ENCODE peak calls at places on chromosome 1, in ten cellular contexts. H, B, N, X, F, Y, J, P, I and O are unnamed samples. For H3K27me3, the result is how much of the 10 kb centered on the place peaks cover.

GRCh38 chr1:226875641-226876295 is 5.4 kb downstream of the PSEN2 start:
- DNase-seq in H (peak), B (no peak), N (no peak), X (peak), F (peak), Y (no peak), J (no peak), P (peak), I (peak), O (peak)

GRCh38 chr1:92749024-92749634 is 35.8 kb downstream of the EVI5 start:
- DNase-seq in H (peak), B (no peak), N (peak), X (peak), F (peak), Y (no peak), J (peak), P (no peak), I (peak), O (peak)

GRCh38 chr1:29382851-29383588 is 146.7 kb downstream of the PTPRU start:
- DNase-seq in H (no peak), B (no peak), N (no peak), X (no peak), F (no peak), Y (no peak), J (no peak), P (no peak), I (no peak), O (no peak)

GRCh38 chr1:6500446-6501406 is 9.3 kb upstream of the PLEKHG5 start:
- DNase-seq in H (no peak), B (peak), N (no peak), X (no peak), F (no peak), Y (no peak), J (no peak), P (no peak), I (no peak), O (no peak)

GRCh38 chr1:33927721-33928120 is 63.8 kb downstream of the HMGB4 start:
- DNase-seq in H (no peak), B (no peak), N (no peak), X (no peak), F (no peak), Y (no peak), J (no peak), P (no peak), I (no peak), O (peak)

GRCh38 chr1:92365378-92366044 is 66.7 kb downstream of the RPAP2 start:
- DNase-seq in H (no peak), B (no peak), N (no peak), X (no peak), F (no peak), Y (no peak), J (no peak), P (no peak), I (no peak), O (no peak)

GRCh38 chr1:116064616-116065015 is 46.6 kb upstream of the MAB21L3 start:
- DNase-seq in H (peak), B (no peak), N (no peak), X (no peak), F (no peak), Y (no peak), J (no peak), P (no peak), I (peak), O (peak)

GRCh38 chr1:112818990-112819689 is 104.0 kb upstream of the PPM1J start:
- DNase-seq in H (peak), B (no peak), N (no peak), X (no peak), F (no peak), Y (no peak), J (no peak), P (no peak), I (peak), O (peak)

GRCh38 chr1:77560741-77561140 is 121.7 kb downstream of the ZZZ3 start:
- DNase-seq in H (no peak), B (no peak), N (no peak), X (no peak), F (no peak), Y (no peak), J (no peak), P (no peak), I (no peak), O (no peak)

GRCh38 chr1:27306071-27306470 is 15.9 kb upstream of the TMEM222 start:
- DNase-seq in H (no peak), B (no peak), N (no peak), X (no peak), F (no peak), Y (no peak), J (no peak), P (no peak), I (no peak), O (no peak)

GRCh38 chr1:3363023-3363422 is 91.4 kb upstream of the ARHGEF16 start:
- DNase-seq in H (no peak), B (no peak), N (no peak), X (no peak), F (no peak), Y (no peak), J (no peak), P (no peak), I (no peak), O (no peak)

GRCh38 chr1:109379907-109380306 is 17.8 kb downstream of the SORT1 start:
- DNase-seq in H (no peak), B (no peak), N (no peak), X (no peak), F (no peak), Y (no peak), J (no peak), P (no peak), I (no peak), O (no peak)

GRCh38 chr1:117093870-117094621 is 27.5 kb downstream of the TRIM45 start:
- DNase-seq in H (peak), B (no peak), N (peak), X (no peak), F (no peak), Y (no peak), J (peak), P (no peak), I (peak), O (peak)

GRCh38 chr1:220893701-220894024 is 14.4 kb downstream of the HLX start:
- DNase-seq in H (no peak), B (no peak), N (no peak), X (no peak), F (no peak), Y (no peak), J (no peak), P (no peak), I (no peak), O (no peak)

GRCh38 chr1:220892997-220893700 is 13.9 kb downstream of the HLX start:
- DNase-seq in H (no peak), B (no peak), N (no peak), X (no peak), F (no peak), Y (no peak), J (no peak), P (no peak), I (no peak), O (no peak)

GRCh38 chr1:220890582-220890981 is 11.3 kb downstream of the HLX start:
- DNase-seq in H (no peak), B (no peak), N (no peak), X (no peak), F (no peak), Y (no peak), J (no peak), P (peak), I (no peak), O (no peak)

GRCh38 chr1:220891221-220892085 is 12.2 kb downstream of the HLX start:
- DNase-seq in H (no peak), B (no peak), N (no peak), X (no peak), F (no peak), Y (no peak), J (no peak), P (peak), I (no peak), O (no peak)

DNA sequence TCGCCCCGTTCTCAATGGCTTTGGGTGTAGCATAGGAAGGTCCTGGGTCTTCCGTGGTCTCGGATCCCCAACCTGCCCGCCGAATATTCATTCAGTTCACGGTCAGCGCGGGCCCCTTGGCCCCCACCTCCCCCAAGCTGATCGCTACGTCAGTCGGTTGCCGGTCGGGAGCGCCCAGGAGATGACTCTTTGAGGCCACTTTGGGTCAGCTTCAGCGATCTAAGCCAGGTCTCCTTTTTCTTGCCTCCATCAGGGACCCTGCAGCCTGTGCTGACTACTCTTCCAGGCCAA is 12.8 kb downstream of the HLX start:
- DNase-seq in H (no peak), B (no peak), N (no peak), X (no peak), F (no peak), Y (no peak), J (no peak), P (no peak), I (no peak), O (no peak)
- H3K27me3 ChIP-seq in H (under half), B (under half), N (half or more), X (under half), F (half or more), Y (half or more), J (under half), P (under half), I (half or more), O (under half)

DNA sequence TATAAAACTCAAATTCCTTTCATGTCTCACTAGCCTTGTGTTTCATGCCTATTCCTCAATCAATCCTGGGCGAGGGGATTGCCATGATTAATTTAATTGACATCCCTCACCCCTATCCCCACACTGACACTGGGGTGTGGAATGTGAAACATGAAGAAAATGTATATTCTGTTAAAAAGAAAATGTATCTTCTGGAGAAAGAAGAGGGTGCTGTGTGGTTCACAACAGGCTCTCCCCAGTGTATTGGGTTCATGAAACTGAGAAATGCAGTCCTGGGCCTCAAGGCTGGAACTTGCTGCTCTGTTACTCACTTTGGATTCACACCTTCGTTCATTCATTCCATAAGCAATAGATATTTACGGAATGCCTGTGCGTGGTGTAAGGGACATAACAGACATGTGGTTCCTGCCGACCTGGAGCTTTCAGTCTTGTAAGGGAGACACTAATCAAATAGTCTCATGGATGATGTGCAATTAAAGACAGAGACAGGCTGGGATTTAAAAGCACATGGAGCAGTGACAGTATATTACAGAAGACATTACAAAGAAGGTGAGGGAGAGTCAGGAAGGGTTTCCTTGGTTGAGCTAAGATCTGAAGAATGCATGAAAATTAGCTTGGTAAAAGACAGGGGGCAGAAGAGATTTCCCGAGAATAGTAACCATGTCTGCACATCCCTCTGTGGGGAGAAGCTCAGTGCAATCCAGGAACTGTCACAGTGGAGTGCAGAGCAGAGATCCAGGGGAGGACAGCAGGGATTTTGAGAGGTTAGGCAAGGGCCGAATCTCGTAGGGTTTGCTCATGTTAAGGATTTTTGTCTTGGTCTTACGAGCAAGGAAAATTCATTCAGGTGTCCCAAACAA is 32.2 kb downstream of the SERTAD4 start:
- DNase-seq in H (no peak), B (no peak), N (peak), X (no peak), F (no peak), Y (no peak), J (no peak), P (no peak), I (no peak), O (peak)
- TF ChIP-seq CTCF in H (peak), B (no peak), N (peak), X (no peak), F (no peak), Y (no peak), J (no peak), P (no peak), I (peak), O (peak)

DNA sequence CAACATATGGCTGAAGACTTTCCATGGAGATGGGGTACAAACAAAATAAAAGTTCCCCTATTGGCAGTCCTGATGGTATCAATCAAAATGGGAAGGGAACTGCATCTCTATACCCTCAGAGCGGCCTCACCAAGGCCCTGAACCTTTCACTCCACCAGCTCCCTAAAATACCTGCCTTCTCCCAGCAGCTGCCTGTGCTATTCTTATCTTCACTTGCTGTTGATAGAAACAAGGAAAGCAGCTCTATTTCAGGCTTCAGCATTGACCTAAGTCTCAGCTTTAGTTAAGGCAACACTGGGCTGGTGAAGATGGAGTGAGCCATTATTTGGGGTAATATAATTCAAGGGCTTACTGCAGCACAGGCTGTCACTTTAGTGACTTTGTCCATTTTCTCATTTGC is 21.7 kb upstream of the PIGC start:
- DNase-seq in H (no peak), B (no peak), N (peak), X (no peak), F (no peak), Y (no peak), J (no peak), P (no peak), I (no peak), O (no peak)
- H3K4me3 ChIP-seq in H (no peak), B (no peak), N (no peak), X (no peak), F (no peak), Y (no peak), J (no peak), P (no peak), I (no peak), O (no peak)

GRCh38 chr1:22376001-22376400 is 75.7 kb upstream of the ZBTB40 start:
- DNase-seq in H (no peak), B (no peak), N (no peak), X (no peak), F (no peak), Y (no peak), J (no peak), P (no peak), I (no peak), O (peak)
- H3K27me3 ChIP-seq in H (under half), B (under half), N (under half), X (under half), F (under half), Y (under half), J (half or more), P (under half), I (under half), O (under half)

GRCh38 chr1:231242516-231243198 is 1.6 kb downstream of the GNPAT start:
- DNase-seq in H (no peak), B (no peak), N (no peak), X (no peak), F (no peak), Y (no peak), J (no peak), P (no peak), I (peak), O (peak)

GRCh38 chr1:231238298-231238697 is 2.7 kb upstream of the GNPAT start:
- DNase-seq in H (no peak), B (no peak), N (no peak), X (no peak), F (no peak), Y (no peak), J (no peak), P (no peak), I (no peak), O (no peak)

GRCh38 chr1:231240883-231241735 is at the start of gene GNPAT:
- DNase-seq in H (peak), B (peak), N (peak), X (peak), F (peak), Y (peak), J (peak), P (no peak), I (peak), O (peak)

GRCh38 chr1:231240531-231240882 is 505 bp upstream of the GNPAT start:
- DNase-seq in H (peak), B (no peak), N (no peak), X (no peak), F (no peak), Y (no peak), J (no peak), P (no peak), I (no peak), O (peak)

GRCh38 chr1:231241751-231242150 is 739 bp downstream of the GNPAT start:
- DNase-seq in H (peak), B (no peak), N (peak), X (no peak), F (no peak), Y (no peak), J (peak), P (no peak), I (no peak), O (peak)
- TF ChIP-seq CTCF in H (no peak), B (no peak), N (no peak), X (no peak), F (no peak), Y (no peak), J (peak), P (no peak), I (no peak), O (no peak)

GRCh38 chr1:1087351-1088035 is 13.4 kb upstream of the RNF223 start:
- DNase-seq in H (no peak), B (no peak), N (no peak), X (no peak), F (no peak), Y (no peak), J (no peak), P (no peak), I (no peak), O (no peak)
- H3K4me3 ChIP-seq in H (no peak), B (no peak), N (no peak), X (no peak), F (no peak), Y (no peak), J (no peak), P (no peak), I (no peak), O (no peak)

DNA sequence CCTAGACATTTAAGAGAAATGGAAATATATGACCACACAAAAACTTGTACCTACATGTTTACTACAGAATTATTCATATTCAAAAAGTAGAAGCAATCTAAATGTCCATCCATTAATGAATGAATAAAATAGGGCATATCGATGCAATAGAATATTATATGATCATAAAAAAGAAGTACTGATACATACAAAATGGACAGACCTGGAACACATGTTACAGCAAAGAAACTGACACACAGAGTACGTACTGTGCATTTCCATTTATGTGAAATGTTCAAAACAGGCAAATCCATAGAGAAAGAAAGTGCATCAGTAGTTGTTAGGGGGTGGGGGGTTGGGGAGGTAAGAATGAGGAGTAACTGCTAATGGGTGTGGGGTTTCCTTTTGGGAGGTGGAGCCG is 39.2 kb downstream of the B3GALNT2 start:
- DNase-seq in H (no peak), B (no peak), N (no peak), X (no peak), F (no peak), Y (no peak), J (no peak), P (no peak), I (no peak), O (no peak)
- H3K27me3 ChIP-seq in H (under half), B (under half), N (under half), X (under half), F (under half), Y (under half), J (under half), P (under half), I (under half), O (under half)

DNA sequence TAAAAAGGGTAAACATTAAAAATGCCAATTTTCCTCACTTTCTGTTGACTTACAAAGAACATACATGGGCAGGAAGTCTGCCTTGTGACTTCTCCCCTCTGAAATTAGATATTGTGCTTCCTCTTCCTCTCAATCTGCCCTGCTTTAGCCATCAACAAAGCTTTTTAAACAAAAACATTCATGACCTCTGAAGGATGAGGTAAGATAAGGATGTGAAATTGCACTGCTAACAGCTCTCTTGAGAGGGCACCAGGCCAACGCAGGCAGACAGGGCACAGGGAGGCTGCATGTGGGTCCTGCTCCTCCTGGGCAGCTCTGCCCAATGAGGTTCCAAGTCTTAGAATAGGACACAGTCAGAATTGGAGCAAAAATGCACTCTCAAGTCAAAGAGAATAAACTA is 62.1 kb downstream of the DEGS1 start:
- DNase-seq in H (no peak), B (peak), N (no peak), X (peak), F (no peak), Y (no peak), J (peak), P (no peak), I (peak), O (peak)
- TF ChIP-seq CTCF in H (no peak), B (no peak), N (no peak), X (no peak), F (no peak), Y (no peak), J (no peak), P (no peak), I (no peak), O (no peak)

GRCh38 chr1:161096514-161096913 is 1.6 kb upstream of the KLHDC9 start:
- DNase-seq in H (peak), B (peak), N (no peak), X (no peak), F (no peak), Y (no peak), J (no peak), P (no peak), I (no peak), O (peak)

GRCh38 chr1:161098161-161099068 is at the start of gene KLHDC9:
- DNase-seq in H (peak), B (peak), N (peak), X (peak), F (peak), Y (no peak), J (peak), P (no peak), I (peak), O (peak)

GRCh38 chr1:161096015-161096414 is 2.1 kb upstream of the KLHDC9 start:
- DNase-seq in H (no peak), B (no peak), N (no peak), X (no peak), F (no peak), Y (no peak), J (no peak), P (no peak), I (no peak), O (no peak)

GRCh38 chr1:161100534-161100933 is 2.4 kb downstream of the KLHDC9 start:
- DNase-seq in H (no peak), B (no peak), N (no peak), X (no peak), F (no peak), Y (no peak), J (no peak), P (no peak), I (no peak), O (no peak)

GRCh38 chr1:161099090-161099802 is 1.1 kb downstream of the KLHDC9 start:
- DNase-seq in H (no peak), B (no peak), N (no peak), X (no peak), F (no peak), Y (no peak), J (no peak), P (no peak), I (no peak), O (no peak)
- H3K4me3 ChIP-seq in H (peak), B (peak), N (peak), X (no peak), F (peak), Y (peak), J (peak), P (peak), I (peak), O (no peak)